ENCODE peak calls at places on chromosomes 4 and X, in four cellular contexts. R is PC-9; S is CD4-positive, CD25-positive, alpha-beta regulatory T cell; Y is DND-41. B is an unnamed sample.

GRCh38 chr4:8287606-8288280 is 18.2 kb downstream of the HTRA3 start:
- DNase-seq in Y (no peak), R (no peak), S (no peak), B (no peak)

GRCh38 chrX:136880003-136880451 is 498 bp downstream of the RBMX start:
- DNase-seq in R (no peak), Y (peak), S (peak), B (no peak)

GRCh38 chrX:68433155-68433980 is at the start of gene OPHN1:
- DNase-seq in Y (no peak), S (no peak), R (peak), B (no peak)

GRCh38 chr4:124177647-124178425 is 534.7 kb downstream of the ANKRD50 start:
- DNase-seq in S (no peak), R (no peak), Y (no peak), B (no peak)

GRCh38 chrX:120672389-120672788 is 42.5 kb upstream of the C1GALT1C1 start:
- DNase-seq in Y (no peak), R (peak), S (no peak), B (no peak)

GRCh38 chrX:70128071-70128470 is 5.2 kb upstream of the IGBP1 start:
- DNase-seq in S (no peak), R (no peak), Y (no peak), B (no peak)

GRCh38 chrX:120813982-120814381 is 61.7 kb downstream of the CT47B1 start:
- DNase-seq in S (no peak), Y (no peak), R (no peak), B (no peak)

GRCh38 chr4:96677499-96677898 is 837.6 kb downstream of the PDHA2 start:
- DNase-seq in R (no peak), Y (no peak), S (no peak), B (no peak)

GRCh38 chrX:133415276-133416105 is at the start of gene GPC4:
- DNase-seq in S (no peak), Y (peak), R (peak), B (no peak)

GRCh38 chrX:134603806-134604700 is 54.2 kb downstream of the PLAC1 start:
- DNase-seq in Y (no peak), S (no peak), R (no peak), B (no peak)

GRCh38 chr4:110106946-110107325 is 91.5 kb downstream of the ELOVL6 start:
- DNase-seq in Y (no peak), S (no peak), R (no peak), B (no peak)
- H3K4me3 ChIP-seq in Y (no peak), S (no peak), R (no peak), B (no peak)

DNA sequence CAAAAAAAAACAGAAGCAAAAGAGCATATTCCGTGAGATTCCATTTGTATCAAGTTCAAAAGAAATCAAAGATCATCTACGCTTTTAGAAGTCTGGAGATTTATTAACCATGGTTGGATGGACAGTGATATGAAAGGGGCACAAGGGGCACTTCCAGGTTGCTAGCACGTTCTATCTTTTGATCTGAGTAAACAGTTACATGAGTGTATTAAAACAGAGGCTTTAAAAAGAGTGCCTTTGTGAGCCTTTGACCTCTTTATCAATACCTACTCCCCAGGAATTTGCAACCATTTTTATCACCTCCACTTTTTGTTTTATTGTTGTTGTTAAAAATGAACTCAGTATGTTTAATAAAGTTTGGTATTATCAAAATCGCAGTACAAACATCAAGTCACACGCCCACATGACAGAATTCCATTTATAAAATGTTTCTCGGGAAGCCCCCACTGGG is 72.4 kb upstream of the UCP1 start:
- DNase-seq in Y (no peak), S (no peak), R (no peak), B (no peak)
- H3K4me3 ChIP-seq in Y (no peak), S (no peak), R (no peak), B (no peak)

GRCh38 chr4:95156452-95156765 is 392.4 kb downstream of the UNC5C start:
- DNase-seq in Y (no peak), S (no peak), R (no peak), B (no peak)
- H3K4me3 ChIP-seq in Y (no peak), S (no peak), R (no peak), B (no peak)

DNA sequence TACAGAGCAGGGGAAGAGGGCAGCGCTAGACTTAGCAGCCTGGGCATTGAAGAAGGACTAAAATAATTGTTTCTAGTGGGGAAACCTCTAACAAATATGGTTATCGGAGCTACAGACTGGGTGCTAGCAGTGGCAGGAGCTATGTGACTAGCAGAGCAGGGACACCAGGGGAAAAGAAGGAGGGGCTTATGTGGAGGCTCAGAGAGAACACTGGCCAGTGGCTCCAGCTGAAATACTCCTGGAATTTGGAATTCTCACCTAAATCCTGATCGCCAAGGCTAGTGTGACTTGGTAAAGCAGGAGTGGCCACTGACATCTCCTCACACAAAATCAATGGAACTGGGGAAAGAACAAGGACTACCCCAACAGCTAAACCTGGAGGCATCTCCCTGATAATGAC is 2.0 kb downstream of the TAPT1 start:
- DNase-seq in Y (no peak), S (peak), R (no peak), B (no peak)
- H3K4me3 ChIP-seq in Y (peak), S (peak), R (peak), B (peak)

DNA sequence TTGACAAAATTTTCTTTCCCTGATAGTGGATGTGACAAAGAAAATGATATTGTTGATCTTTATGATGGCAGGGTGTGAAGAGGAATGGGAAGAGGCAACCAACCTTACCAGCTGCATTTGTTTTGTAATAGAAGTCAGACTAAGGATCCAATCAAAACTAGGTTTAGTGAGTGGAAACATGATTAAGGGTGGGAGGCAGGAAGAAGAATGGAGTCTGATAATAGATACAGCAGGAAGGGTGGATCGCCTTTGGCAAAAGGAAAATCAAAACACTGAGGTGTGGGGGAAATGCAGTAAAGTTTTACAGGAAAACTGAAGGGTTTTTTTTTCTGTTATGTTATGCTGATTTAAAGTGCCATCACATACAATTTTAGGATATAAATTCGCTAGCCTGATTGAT is 3.4 kb downstream of the CLIC2 start:
- DNase-seq in S (no peak), R (no peak), Y (no peak), B (no peak)
- H3K4me3 ChIP-seq in S (no peak), R (no peak), Y (no peak), B (no peak)

B was measured in Jurkat, Clone E6-1.